ENCODE peak calls at places on chromosomes 5 and 9, in six cellular contexts. Z, C, Q, O, J and E are unnamed samples.

GRCh38 chr9:99555792-99556191 is 265.9 kb upstream of the NR4A3 start:
- DNase-seq in Z (no peak), C (no peak), Q (no peak), O (no peak), J (no peak), E (no peak)

GRCh38 chr9:92679413-92680165 is 9.7 kb upstream of the IPPK start:
- DNase-seq in Z (no peak), C (peak), Q (no peak), O (no peak), J (no peak), E (no peak)

GRCh38 chr5:41240985-41241384 is 27.7 kb upstream of the C6 start:
- DNase-seq in Z (no peak), C (no peak), Q (no peak), O (no peak), J (no peak), E (no peak)

GRCh38 chr9:130718576-130718975 is 25.0 kb downstream of the EXOSC2 start:
- DNase-seq in Z (no peak), C (no peak), Q (no peak), O (no peak), J (no peak), E (no peak)

GRCh38 chr5:32522429-32523143 is 62.8 kb upstream of the SUB1 start:
- DNase-seq in Z (no peak), C (no peak), Q (peak), O (no peak), J (no peak), E (peak)

GRCh38 chr9:110123364-110124095 is 84.4 kb downstream of the C9orf152 start:
- DNase-seq in Z (no peak), C (no peak), Q (no peak), O (no peak), J (no peak), E (no peak)

GRCh38 chr5:157025093-157025698 is 33.7 kb downstream of the HAVCR1 start:
- DNase-seq in Z (peak), C (no peak), Q (no peak), O (no peak), J (no peak), E (no peak)

GRCh38 chr5:134005415-134006118 is 792 bp upstream of the VDAC1 start:
- DNase-seq in Z (no peak), C (peak), Q (no peak), O (no peak), J (no peak), E (peak)

GRCh38 chr9:113756476-113757198 is 119.5 kb upstream of the ZNF618 start:
- DNase-seq in Z (no peak), C (no peak), Q (no peak), O (no peak), J (no peak), E (no peak)

GRCh38 chr9:98168952-98169488 is 23.4 kb downstream of the CORO2A start:
- DNase-seq in Z (peak), C (no peak), Q (no peak), O (no peak), J (no peak), E (peak)

GRCh38 chr9:79896390-79896789 is 324.6 kb downstream of the TLE4 start:
- DNase-seq in Z (no peak), C (no peak), Q (no peak), O (no peak), J (no peak), E (no peak)

GRCh38 chr5:123700624-123701023 is 188.6 kb downstream of the CSNK1G3 start:
- DNase-seq in Z (no peak), C (no peak), Q (peak), O (peak), J (peak), E (peak)

GRCh38 chr9:96486351-96487029 is 36.5 kb downstream of the HABP4 start:
- DNase-seq in Z (no peak), C (peak), Q (peak), O (no peak), J (peak), E (peak)

GRCh38 chr5:78508231-78508765 is 140.3 kb downstream of the LHFPL2 start:
- DNase-seq in Z (no peak), C (no peak), Q (no peak), O (no peak), J (no peak), E (no peak)

GRCh38 chr9:101480386-101480785 is 44.8 kb upstream of the ALDOB start:
- DNase-seq in Z (no peak), C (no peak), Q (no peak), O (no peak), J (no peak), E (no peak)

GRCh38 chr5:125487231-125487630 is 740.8 kb upstream of the ZNF608 start:
- DNase-seq in Z (no peak), C (no peak), Q (no peak), O (no peak), J (no peak), E (no peak)

GRCh38 chr5:68137451-68138190 is 77.9 kb upstream of the PIK3R1 start:
- DNase-seq in Z (no peak), C (no peak), Q (peak), O (no peak), J (no peak), E (no peak)

GRCh38 chr9:112176410-112177010 is 1.4 kb upstream of the SUSD1 start:
- DNase-seq in Z (no peak), C (no peak), Q (no peak), O (no peak), J (no peak), E (no peak)

GRCh38 chr5:65468633-65469032 is 13.1 kb downstream of the ADAMTS6 start:
- DNase-seq in Z (no peak), C (no peak), Q (no peak), O (no peak), J (no peak), E (no peak)

GRCh38 chr5:33999986-34000385 is 7.9 kb downstream of the AMACR start:
- DNase-seq in Z (no peak), C (no peak), Q (no peak), O (no peak), J (no peak), E (no peak)

GRCh38 chr5:132714456-132715307 is 22.7 kb downstream of the KIF3A start:
- DNase-seq in Z (no peak), C (no peak), Q (no peak), O (no peak), J (no peak), E (no peak)

GRCh38 chr9:103714992-103715391 is 379.1 kb upstream of the SMC2 start:
- DNase-seq in Z (no peak), C (no peak), Q (no peak), O (no peak), J (no peak), E (no peak)

GRCh38 chr5:6342689-6343315 is 35.5 kb downstream of the MED10 start:
- DNase-seq in Z (no peak), C (no peak), Q (no peak), O (no peak), J (no peak), E (no peak)

GRCh38 chr9:122695696-122696095 is 20.8 kb downstream of the OR1L3 start:
- DNase-seq in Z (no peak), C (no peak), Q (no peak), O (no peak), J (no peak), E (no peak)

GRCh38 chr9:8769153-8769552 is 969.6 kb upstream of the DMAC1 start:
- DNase-seq in Z (no peak), C (no peak), Q (no peak), O (no peak), J (no peak), E (no peak)

GRCh38 chr9:31542384-31543055 is 841.9 kb upstream of the ACO1 start:
- DNase-seq in Z (peak), C (no peak), Q (peak), O (no peak), J (peak), E (peak)

GRCh38 chr9:122381206-122381950 is 10.6 kb downstream of the PTGS1 start:
- DNase-seq in Z (no peak), C (no peak), Q (no peak), O (no peak), J (no peak), E (no peak)

GRCh38 chr9:105281926-105282325 is 37.5 kb downstream of the SLC44A1 start:
- DNase-seq in Z (no peak), C (no peak), Q (no peak), O (no peak), J (no peak), E (no peak)

GRCh38 chr5:161096006-161096405 is 244.0 kb upstream of the ATP10B start:
- DNase-seq in Z (no peak), C (no peak), Q (no peak), O (no peak), J (no peak), E (no peak)